ENCODE peak calls at places on chromosome 7, in ten cellular contexts. One of them, this sample, is unnamed.

GRCh38 chr7:2214636-2215035 is 18.1 kb downstream of the MAD1L1 start:
- DNase-seq in NCI-H510A treated with DMSO at 0.1 percent for 48 hours: no peak
- DNase-seq in adipocyte: no peak
- DNase-seq in GM20000: no peak
- DNase-seq in HL-60: no peak
- DNase-seq in naive thymus-derived CD8-positive, alpha-beta T cell: no peak
- DNase-seq in H54: no peak
- DNase-seq in BJ: no peak
- DNase-seq in activated CD8-positive, alpha-beta memory T cell treated with anti-CD3 and anti-CD28 coated beads, Interleukin-2, amount 50 U/mL, for 4 hours: no peak
- DNase-seq in NCI-H526 treated with DMSO at 0.1 percent for 48 hours: no peak
- DNase-seq in this sample: no peak

GRCh38 chr7:102073931-102074880 is 212.5 kb upstream of the SH2B2 start:
- DNase-seq in adipocyte: peak; percentile 20
- DNase-seq in BJ: no peak
- DNase-seq in NCI-H510A treated with DMSO at 0.1 percent for 48 hours: no peak
- DNase-seq in GM20000: no peak
- DNase-seq in H54: no peak
- DNase-seq in naive thymus-derived CD8-positive, alpha-beta T cell: no peak
- DNase-seq in HL-60: no peak
- DNase-seq in activated CD8-positive, alpha-beta memory T cell treated with anti-CD3 and anti-CD28 coated beads, Interleukin-2, amount 50 U/mL, for 4 hours: no peak
- DNase-seq in NCI-H526 treated with DMSO at 0.1 percent for 48 hours: no peak
- DNase-seq in this sample: no peak

GRCh38 chr7:159009951-159010350 is 134.7 kb downstream of the VIPR2 start:
- DNase-seq in BJ: no peak
- DNase-seq in NCI-H510A treated with DMSO at 0.1 percent for 48 hours: no peak
- DNase-seq in NCI-H526 treated with DMSO at 0.1 percent for 48 hours: no peak
- DNase-seq in activated CD8-positive, alpha-beta memory T cell treated with anti-CD3 and anti-CD28 coated beads, Interleukin-2, amount 50 U/mL, for 4 hours: no peak
- DNase-seq in H54: no peak
- DNase-seq in naive thymus-derived CD8-positive, alpha-beta T cell: no peak
- DNase-seq in GM20000: no peak
- DNase-seq in HL-60: no peak
- DNase-seq in adipocyte: no peak
- DNase-seq in this sample: no peak

GRCh38 chr7:11060883-11061282 is 87.2 kb downstream of the PHF14 start:
- DNase-seq in HL-60: no peak
- DNase-seq in BJ: no peak
- DNase-seq in H54: no peak
- DNase-seq in NCI-H526 treated with DMSO at 0.1 percent for 48 hours: no peak
- DNase-seq in adipocyte: no peak
- DNase-seq in activated CD8-positive, alpha-beta memory T cell treated with anti-CD3 and anti-CD28 coated beads, Interleukin-2, amount 50 U/mL, for 4 hours: no peak
- DNase-seq in NCI-H510A treated with DMSO at 0.1 percent for 48 hours: no peak
- DNase-seq in naive thymus-derived CD8-positive, alpha-beta T cell: no peak
- DNase-seq in GM20000: no peak
- DNase-seq in this sample: no peak

GRCh38 chr7:151689196-151689971 is 169.7 kb upstream of the RHEB start:
- DNase-seq in HL-60: no peak
- DNase-seq in adipocyte: no peak
- DNase-seq in BJ: no peak
- DNase-seq in GM20000: no peak
- DNase-seq in naive thymus-derived CD8-positive, alpha-beta T cell: no peak
- DNase-seq in activated CD8-positive, alpha-beta memory T cell treated with anti-CD3 and anti-CD28 coated beads, Interleukin-2, amount 50 U/mL, for 4 hours: no peak
- DNase-seq in H54: peak; percentile 71
- DNase-seq in NCI-H526 treated with DMSO at 0.1 percent for 48 hours: peak; percentile 68
- DNase-seq in NCI-H510A treated with DMSO at 0.1 percent for 48 hours: peak; percentile 68
- DNase-seq in this sample: no peak

GRCh38 chr7:80206763-80207162 is 72.1 kb downstream of the GNAI1 start:
- DNase-seq in H54: no peak
- DNase-seq in naive thymus-derived CD8-positive, alpha-beta T cell: no peak
- DNase-seq in GM20000: no peak
- DNase-seq in HL-60: no peak
- DNase-seq in NCI-H510A treated with DMSO at 0.1 percent for 48 hours: no peak
- DNase-seq in activated CD8-positive, alpha-beta memory T cell treated with anti-CD3 and anti-CD28 coated beads, Interleukin-2, amount 50 U/mL, for 4 hours: no peak
- DNase-seq in BJ: no peak
- DNase-seq in NCI-H526 treated with DMSO at 0.1 percent for 48 hours: no peak
- DNase-seq in adipocyte: no peak
- DNase-seq in this sample: no peak

GRCh38 chr7:44101966-44102845 is 1.9 kb upstream of the AEBP1 start:
- DNase-seq in activated CD8-positive, alpha-beta memory T cell treated with anti-CD3 and anti-CD28 coated beads, Interleukin-2, amount 50 U/mL, for 4 hours: no peak
- DNase-seq in NCI-H526 treated with DMSO at 0.1 percent for 48 hours: no peak
- DNase-seq in naive thymus-derived CD8-positive, alpha-beta T cell: no peak
- DNase-seq in NCI-H510A treated with DMSO at 0.1 percent for 48 hours: no peak
- DNase-seq in BJ: peak; percentile 83
- DNase-seq in GM20000: no peak
- DNase-seq in adipocyte: peak; percentile 92
- DNase-seq in H54: peak; percentile 87
- DNase-seq in HL-60: no peak
- DNase-seq in this sample: no peak

GRCh38 chr7:131225619-131226101 is 102.0 kb upstream of the MKLN1 start:
- DNase-seq in NCI-H510A treated with DMSO at 0.1 percent for 48 hours: no peak
- DNase-seq in adipocyte: no peak
- DNase-seq in HL-60: no peak
- DNase-seq in naive thymus-derived CD8-positive, alpha-beta T cell: no peak
- DNase-seq in activated CD8-positive, alpha-beta memory T cell treated with anti-CD3 and anti-CD28 coated beads, Interleukin-2, amount 50 U/mL, for 4 hours: no peak
- DNase-seq in NCI-H526 treated with DMSO at 0.1 percent for 48 hours: no peak
- DNase-seq in GM20000: no peak
- DNase-seq in H54: no peak
- DNase-seq in BJ: no peak
- DNase-seq in this sample: no peak

GRCh38 chr7:71236488-71237179 is 104.7 kb downstream of the GALNT17 start:
- DNase-seq in activated CD8-positive, alpha-beta memory T cell treated with anti-CD3 and anti-CD28 coated beads, Interleukin-2, amount 50 U/mL, for 4 hours: no peak
- DNase-seq in BJ: no peak
- DNase-seq in H54: no peak
- DNase-seq in HL-60: no peak
- DNase-seq in adipocyte: no peak
- DNase-seq in NCI-H526 treated with DMSO at 0.1 percent for 48 hours: no peak
- DNase-seq in GM20000: no peak
- DNase-seq in naive thymus-derived CD8-positive, alpha-beta T cell: no peak
- DNase-seq in NCI-H510A treated with DMSO at 0.1 percent for 48 hours: no peak
- DNase-seq in this sample: no peak

GRCh38 chr7:45593121-45593541 is 19.0 kb downstream of the ADCY1 start:
- DNase-seq in NCI-H526 treated with DMSO at 0.1 percent for 48 hours: no peak
- DNase-seq in GM20000: no peak
- DNase-seq in NCI-H510A treated with DMSO at 0.1 percent for 48 hours: no peak
- DNase-seq in H54: no peak
- DNase-seq in activated CD8-positive, alpha-beta memory T cell treated with anti-CD3 and anti-CD28 coated beads, Interleukin-2, amount 50 U/mL, for 4 hours: no peak
- DNase-seq in BJ: no peak
- DNase-seq in naive thymus-derived CD8-positive, alpha-beta T cell: no peak
- DNase-seq in adipocyte: no peak
- DNase-seq in HL-60: no peak
- DNase-seq in this sample: no peak

GRCh38 chr7:2165239-2165609 is 67.5 kb downstream of the MAD1L1 start:
- DNase-seq in HL-60: no peak
- DNase-seq in NCI-H510A treated with DMSO at 0.1 percent for 48 hours: no peak
- DNase-seq in NCI-H526 treated with DMSO at 0.1 percent for 48 hours: no peak
- DNase-seq in GM20000: no peak
- DNase-seq in naive thymus-derived CD8-positive, alpha-beta T cell: no peak
- DNase-seq in H54: no peak
- DNase-seq in BJ: no peak
- DNase-seq in adipocyte: no peak
- DNase-seq in activated CD8-positive, alpha-beta memory T cell treated with anti-CD3 and anti-CD28 coated beads, Interleukin-2, amount 50 U/mL, for 4 hours: no peak
- DNase-seq in this sample: no peak

GRCh38 chr7:45072131-45073030 is 16.4 kb downstream of the NACAD start:
- DNase-seq in activated CD8-positive, alpha-beta memory T cell treated with anti-CD3 and anti-CD28 coated beads, Interleukin-2, amount 50 U/mL, for 4 hours: no peak
- DNase-seq in GM20000: no peak
- DNase-seq in adipocyte: no peak
- DNase-seq in BJ: no peak
- DNase-seq in naive thymus-derived CD8-positive, alpha-beta T cell: no peak
- DNase-seq in NCI-H510A treated with DMSO at 0.1 percent for 48 hours: no peak
- DNase-seq in HL-60: peak; percentile 35
- DNase-seq in H54: no peak
- DNase-seq in NCI-H526 treated with DMSO at 0.1 percent for 48 hours: no peak
- DNase-seq in this sample: no peak

GRCh38 chr7:152706465-152706864 is 30.5 kb upstream of the XRCC2 start:
- DNase-seq in naive thymus-derived CD8-positive, alpha-beta T cell: no peak
- DNase-seq in NCI-H510A treated with DMSO at 0.1 percent for 48 hours: no peak
- DNase-seq in BJ: no peak
- DNase-seq in adipocyte: no peak
- DNase-seq in NCI-H526 treated with DMSO at 0.1 percent for 48 hours: no peak
- DNase-seq in activated CD8-positive, alpha-beta memory T cell treated with anti-CD3 and anti-CD28 coated beads, Interleukin-2, amount 50 U/mL, for 4 hours: no peak
- DNase-seq in H54: no peak
- DNase-seq in HL-60: no peak
- DNase-seq in GM20000: peak; percentile 28
- DNase-seq in this sample: no peak

GRCh38 chr7:126937196-126937595 is 315.5 kb downstream of the GRM8 start:
- DNase-seq in adipocyte: no peak
- DNase-seq in GM20000: no peak
- DNase-seq in NCI-H526 treated with DMSO at 0.1 percent for 48 hours: no peak
- DNase-seq in BJ: no peak
- DNase-seq in activated CD8-positive, alpha-beta memory T cell treated with anti-CD3 and anti-CD28 coated beads, Interleukin-2, amount 50 U/mL, for 4 hours: no peak
- DNase-seq in H54: no peak
- DNase-seq in NCI-H510A treated with DMSO at 0.1 percent for 48 hours: no peak
- DNase-seq in naive thymus-derived CD8-positive, alpha-beta T cell: no peak
- DNase-seq in HL-60: no peak
- DNase-seq in this sample: no peak

GRCh38 chr7:42740410-42740809 is 171.5 kb downstream of the C7orf25 start:
- DNase-seq in activated CD8-positive, alpha-beta memory T cell treated with anti-CD3 and anti-CD28 coated beads, Interleukin-2, amount 50 U/mL, for 4 hours: no peak
- DNase-seq in BJ: no peak
- DNase-seq in NCI-H510A treated with DMSO at 0.1 percent for 48 hours: no peak
- DNase-seq in NCI-H526 treated with DMSO at 0.1 percent for 48 hours: no peak
- DNase-seq in H54: no peak
- DNase-seq in HL-60: no peak
- DNase-seq in adipocyte: no peak
- DNase-seq in naive thymus-derived CD8-positive, alpha-beta T cell: no peak
- DNase-seq in GM20000: no peak
- DNase-seq in this sample: no peak

GRCh38 chr7:19107142-19107391 is 10.4 kb downstream of the TWIST1 start:
- DNase-seq in adipocyte: no peak
- DNase-seq in NCI-H526 treated with DMSO at 0.1 percent for 48 hours: no peak
- DNase-seq in naive thymus-derived CD8-positive, alpha-beta T cell: no peak
- DNase-seq in NCI-H510A treated with DMSO at 0.1 percent for 48 hours: no peak
- DNase-seq in activated CD8-positive, alpha-beta memory T cell treated with anti-CD3 and anti-CD28 coated beads, Interleukin-2, amount 50 U/mL, for 4 hours: no peak
- DNase-seq in BJ: no peak
- DNase-seq in HL-60: no peak
- DNase-seq in GM20000: no peak
- DNase-seq in H54: no peak
- DNase-seq in this sample: no peak

GRCh38 chr7:95229301-95229700 is 95.0 kb downstream of the PON1 start:
- DNase-seq in adipocyte: no peak
- DNase-seq in H54: no peak
- DNase-seq in HL-60: no peak
- DNase-seq in BJ: no peak
- DNase-seq in activated CD8-positive, alpha-beta memory T cell treated with anti-CD3 and anti-CD28 coated beads, Interleukin-2, amount 50 U/mL, for 4 hours: no peak
- DNase-seq in GM20000: no peak
- DNase-seq in naive thymus-derived CD8-positive, alpha-beta T cell: no peak
- DNase-seq in NCI-H510A treated with DMSO at 0.1 percent for 48 hours: no peak
- DNase-seq in NCI-H526 treated with DMSO at 0.1 percent for 48 hours: no peak
- DNase-seq in this sample: no peak

GRCh38 chr7:149719912-149720335 is 53.5 kb downstream of the ZNF467 start:
- DNase-seq in naive thymus-derived CD8-positive, alpha-beta T cell: no peak
- DNase-seq in GM20000: peak; percentile 75
- DNase-seq in NCI-H510A treated with DMSO at 0.1 percent for 48 hours: no peak
- DNase-seq in adipocyte: no peak
- DNase-seq in NCI-H526 treated with DMSO at 0.1 percent for 48 hours: no peak
- DNase-seq in BJ: no peak
- DNase-seq in H54: no peak
- DNase-seq in HL-60: no peak
- DNase-seq in activated CD8-positive, alpha-beta memory T cell treated with anti-CD3 and anti-CD28 coated beads, Interleukin-2, amount 50 U/mL, for 4 hours: no peak
- DNase-seq in this sample: no peak

GRCh38 chr7:44122529-44122928 is 819 bp downstream of the POLD2 start:
- DNase-seq in adipocyte: no peak
- DNase-seq in NCI-H526 treated with DMSO at 0.1 percent for 48 hours: no peak
- DNase-seq in GM20000: no peak
- DNase-seq in NCI-H510A treated with DMSO at 0.1 percent for 48 hours: no peak
- DNase-seq in activated CD8-positive, alpha-beta memory T cell treated with anti-CD3 and anti-CD28 coated beads, Interleukin-2, amount 50 U/mL, for 4 hours: no peak
- DNase-seq in BJ: no peak
- DNase-seq in naive thymus-derived CD8-positive, alpha-beta T cell: no peak
- DNase-seq in HL-60: no peak
- DNase-seq in H54: no peak
- DNase-seq in this sample: no peak

GRCh38 chr7:106022193-106022821 is 59.2 kb downstream of the CDHR3 start:
- DNase-seq in BJ: no peak
- DNase-seq in adipocyte: no peak
- DNase-seq in NCI-H526 treated with DMSO at 0.1 percent for 48 hours: peak; percentile 76
- DNase-seq in GM20000: no peak
- DNase-seq in HL-60: no peak
- DNase-seq in H54: no peak
- DNase-seq in activated CD8-positive, alpha-beta memory T cell treated with anti-CD3 and anti-CD28 coated beads, Interleukin-2, amount 50 U/mL, for 4 hours: peak; percentile 68
- DNase-seq in NCI-H510A treated with DMSO at 0.1 percent for 48 hours: peak; percentile 3
- DNase-seq in naive thymus-derived CD8-positive, alpha-beta T cell: peak; percentile 87
- DNase-seq in this sample: peak; percentile 95

GRCh38 chr7:76108540-76109233 is 60.8 kb downstream of the MDH2 start:
- DNase-seq in GM20000: no peak
- DNase-seq in H54: no peak
- DNase-seq in naive thymus-derived CD8-positive, alpha-beta T cell: no peak
- DNase-seq in adipocyte: no peak
- DNase-seq in NCI-H526 treated with DMSO at 0.1 percent for 48 hours: peak; percentile 92
- DNase-seq in HL-60: no peak
- DNase-seq in activated CD8-positive, alpha-beta memory T cell treated with anti-CD3 and anti-CD28 coated beads, Interleukin-2, amount 50 U/mL, for 4 hours: no peak
- DNase-seq in BJ: no peak
- DNase-seq in NCI-H510A treated with DMSO at 0.1 percent for 48 hours: peak; percentile 41
- DNase-seq in this sample: no peak

GRCh38 chr7:21959387-21959776 is 13.7 kb upstream of the CDCA7L start:
- DNase-seq in adipocyte: no peak
- DNase-seq in H54: no peak
- DNase-seq in naive thymus-derived CD8-positive, alpha-beta T cell: no peak
- DNase-seq in BJ: no peak
- DNase-seq in activated CD8-positive, alpha-beta memory T cell treated with anti-CD3 and anti-CD28 coated beads, Interleukin-2, amount 50 U/mL, for 4 hours: no peak
- DNase-seq in NCI-H510A treated with DMSO at 0.1 percent for 48 hours: no peak
- DNase-seq in NCI-H526 treated with DMSO at 0.1 percent for 48 hours: no peak
- DNase-seq in GM20000: no peak
- DNase-seq in HL-60: no peak
- DNase-seq in this sample: no peak

GRCh38 chr7:80858141-80858903 is 60.5 kb downstream of the SEMA3C start:
- DNase-seq in NCI-H510A treated with DMSO at 0.1 percent for 48 hours: no peak
- DNase-seq in H54: no peak
- DNase-seq in HL-60: no peak
- DNase-seq in GM20000: peak; percentile 7
- DNase-seq in adipocyte: peak; percentile 47
- DNase-seq in BJ: no peak
- DNase-seq in activated CD8-positive, alpha-beta memory T cell treated with anti-CD3 and anti-CD28 coated beads, Interleukin-2, amount 50 U/mL, for 4 hours: no peak
- DNase-seq in naive thymus-derived CD8-positive, alpha-beta T cell: no peak
- DNase-seq in NCI-H526 treated with DMSO at 0.1 percent for 48 hours: no peak
- DNase-seq in this sample: no peak

GRCh38 chr7:79837915-79838314 is 296.7 kb upstream of the GNAI1 start:
- DNase-seq in BJ: no peak
- DNase-seq in HL-60: no peak
- DNase-seq in NCI-H510A treated with DMSO at 0.1 percent for 48 hours: no peak
- DNase-seq in GM20000: no peak
- DNase-seq in H54: no peak
- DNase-seq in naive thymus-derived CD8-positive, alpha-beta T cell: no peak
- DNase-seq in activated CD8-positive, alpha-beta memory T cell treated with anti-CD3 and anti-CD28 coated beads, Interleukin-2, amount 50 U/mL, for 4 hours: no peak
- DNase-seq in NCI-H526 treated with DMSO at 0.1 percent for 48 hours: no peak
- DNase-seq in adipocyte: peak; percentile 19
- DNase-seq in this sample: no peak

GRCh38 chr7:5549096-5549896 is 125.7 kb upstream of the TNRC18 start:
- DNase-seq in activated CD8-positive, alpha-beta memory T cell treated with anti-CD3 and anti-CD28 coated beads, Interleukin-2, amount 50 U/mL, for 4 hours: no peak
- DNase-seq in H54: peak; percentile 99
- DNase-seq in adipocyte: peak; percentile 58
- DNase-seq in GM20000: no peak
- DNase-seq in BJ: no peak
- DNase-seq in naive thymus-derived CD8-positive, alpha-beta T cell: no peak
- DNase-seq in NCI-H510A treated with DMSO at 0.1 percent for 48 hours: no peak
- DNase-seq in HL-60: no peak
- DNase-seq in NCI-H526 treated with DMSO at 0.1 percent for 48 hours: no peak
- DNase-seq in this sample: no peak

GRCh38 chr7:72230281-72230680 is 181.9 kb downstream of the CALN1 start:
- DNase-seq in GM20000: no peak
- DNase-seq in NCI-H510A treated with DMSO at 0.1 percent for 48 hours: no peak
- DNase-seq in activated CD8-positive, alpha-beta memory T cell treated with anti-CD3 and anti-CD28 coated beads, Interleukin-2, amount 50 U/mL, for 4 hours: no peak
- DNase-seq in HL-60: no peak
- DNase-seq in H54: no peak
- DNase-seq in NCI-H526 treated with DMSO at 0.1 percent for 48 hours: no peak
- DNase-seq in BJ: no peak
- DNase-seq in naive thymus-derived CD8-positive, alpha-beta T cell: no peak
- DNase-seq in adipocyte: no peak
- DNase-seq in this sample: no peak

GRCh38 chr7:113389247-113389646 is 270.9 kb upstream of the SMIM30 start:
- DNase-seq in NCI-H510A treated with DMSO at 0.1 percent for 48 hours: no peak
- DNase-seq in GM20000: no peak
- DNase-seq in adipocyte: no peak
- DNase-seq in H54: no peak
- DNase-seq in activated CD8-positive, alpha-beta memory T cell treated with anti-CD3 and anti-CD28 coated beads, Interleukin-2, amount 50 U/mL, for 4 hours: no peak
- DNase-seq in BJ: no peak
- DNase-seq in NCI-H526 treated with DMSO at 0.1 percent for 48 hours: no peak
- DNase-seq in HL-60: no peak
- DNase-seq in naive thymus-derived CD8-positive, alpha-beta T cell: no peak
- DNase-seq in this sample: no peak

GRCh38 chr7:70289067-70289466 is 690.8 kb downstream of the AUTS2 start:
- DNase-seq in NCI-H526 treated with DMSO at 0.1 percent for 48 hours: no peak
- DNase-seq in activated CD8-positive, alpha-beta memory T cell treated with anti-CD3 and anti-CD28 coated beads, Interleukin-2, amount 50 U/mL, for 4 hours: no peak
- DNase-seq in adipocyte: peak; percentile 59
- DNase-seq in HL-60: no peak
- DNase-seq in BJ: no peak
- DNase-seq in GM20000: no peak
- DNase-seq in NCI-H510A treated with DMSO at 0.1 percent for 48 hours: no peak
- DNase-seq in naive thymus-derived CD8-positive, alpha-beta T cell: no peak
- DNase-seq in H54: peak; percentile 18
- DNase-seq in this sample: no peak